ENCODE peak calls at places on chromosome 18, in six cellular contexts. B, Y, T, K, Q and J are unnamed samples.
A peak's percentile ranks its signal among the peaks of the same experiment; 100 is the strongest.

GRCh38 chr18:45820144-45820745 is 5.2 kb upstream of the SIGLEC15 start:
- DNase-seq in K (no peak), T (peak; percentile 70), Q (no peak), B (no peak), Y (no peak), J (no peak)

GRCh38 chr18:70636991-70637390 is 348.1 kb downstream of the SOCS6 start:
- DNase-seq in T (no peak), Y (no peak), K (no peak), Q (no peak), B (no peak), J (no peak)

GRCh38 chr18:61898576-61899205 is 5.9 kb upstream of the RNF152 start:
- DNase-seq in K (no peak), T (no peak), Q (no peak), Y (no peak), B (no peak), J (no peak)

GRCh38 chr18:58538604-58539386 is 90.1 kb downstream of the ALPK2 start:
- DNase-seq in Y (no peak), K (no peak), T (no peak), B (no peak), Q (no peak), J (no peak)

GRCh38 chr18:5237083-5237722 is 40.1 kb upstream of the AKAIN1 start:
- DNase-seq in B (peak; percentile 7), T (peak; percentile 21), K (no peak), Q (no peak), Y (peak; percentile 14), J (no peak)

GRCh38 chr18:58625839-58626238 is 3.1 kb downstream of the ALPK2 start:
- DNase-seq in T (no peak), K (no peak), Q (no peak), B (no peak), Y (no peak), J (no peak)

GRCh38 chr18:60232541-60232940 is 140.0 kb downstream of the MC4R start:
- DNase-seq in Q (no peak), K (no peak), B (no peak), Y (no peak), T (no peak), J (no peak)

GRCh38 chr18:56124186-56124585 is 514.2 kb downstream of the TXNL1 start:
- DNase-seq in K (no peak), T (no peak), Q (no peak), Y (no peak), B (no peak), J (no peak)

GRCh38 chr18:47737956-47738355 is 192.5 kb downstream of the SMAD2 start:
- DNase-seq in B (no peak), T (no peak), Q (no peak), K (no peak), Y (no peak), J (no peak)

GRCh38 chr18:72056171-72056570 is 488.0 kb downstream of the CBLN2 start:
- DNase-seq in K (no peak), Q (no peak), B (no peak), Y (no peak), T (no peak), J (no peak)

GRCh38 chr18:23178661-23179081 is 43.4 kb downstream of the CABLES1 start:
- DNase-seq in T (no peak), B (no peak), K (no peak), Y (no peak), Q (no peak), J (no peak)

GRCh38 chr18:5556317-5556974 is 12.6 kb upstream of the EPB41L3 start:
- DNase-seq in Q (no peak), B (no peak), T (no peak), K (no peak), Y (no peak), J (no peak)

GRCh38 chr18:9488535-9488934 is 13.2 kb downstream of the RALBP1 start:
- DNase-seq in B (no peak), K (no peak), Y (no peak), T (no peak), Q (no peak), J (no peak)

GRCh38 chr18:61606759-61607158 is 273.5 kb downstream of the CDH20 start:
- DNase-seq in K (no peak), Y (peak; percentile 43), T (no peak), B (no peak), Q (no peak), J (no peak)

GRCh38 chr18:79305976-79306375 is 89.8 kb upstream of the NFATC1 start:
- DNase-seq in T (no peak), K (no peak), B (no peak), Q (no peak), Y (no peak), J (no peak)

GRCh38 chr18:74294526-74294925 is 2.8 kb upstream of the CYB5A start:
- DNase-seq in Y (no peak), B (no peak), Q (no peak), T (no peak), K (no peak), J (no peak)

GRCh38 chr18:6661692-6662415 is 67.7 kb upstream of the ARHGAP28 start:
- DNase-seq in Y (no peak), K (no peak), T (no peak), Q (no peak), B (no peak), J (no peak)

GRCh38 chr18:74217476-74218143 is 69.3 kb downstream of the TIMM21 start:
- DNase-seq in K (no peak), Q (no peak), B (no peak), T (no peak), Y (no peak), J (no peak)

GRCh38 chr18:79801641-79802040 is 3.9 kb downstream of the KCNG2 start:
- DNase-seq in T (no peak), Q (no peak), B (no peak), Y (no peak), K (no peak), J (no peak)

GRCh38 chr18:62881509-62882016 is 166.2 kb downstream of the PHLPP1 start:
- DNase-seq in Y (no peak), Q (no peak), B (no peak), T (no peak), K (peak; percentile 42), J (no peak)

GRCh38 chr18:11976882-11977281 is 4.4 kb upstream of the IMPA2 start:
- DNase-seq in T (no peak), K (no peak), Y (no peak), Q (no peak), B (no peak), J (no peak)

GRCh38 chr18:79947054-79947755 is 4.2 kb downstream of the SLC66A2 start:
- DNase-seq in Q (no peak), Y (no peak), B (no peak), T (no peak), K (no peak), J (no peak)

GRCh38 chr18:25080988-25081387 is 271.0 kb downstream of the ZNF521 start:
- DNase-seq in B (no peak), T (no peak), Y (no peak), K (no peak), Q (no peak), J (no peak)

GRCh38 chr18:58955738-58956137 is 91.1 kb downstream of the ZNF532 start:
- DNase-seq in B (no peak), Q (no peak), K (no peak), T (no peak), Y (no peak), J (no peak)

GRCh38 chr18:59961086-59961485 is 61.3 kb downstream of the PMAIP1 start:
- DNase-seq in Y (no peak), T (no peak), K (no peak), B (no peak), Q (no peak), J (no peak)

GRCh38 chr18:51617572-51618260 is 420.2 kb upstream of the MEX3C start:
- DNase-seq in T (no peak), B (no peak), K (no peak), Q (no peak), Y (no peak), J (no peak)

GRCh38 chr18:69109686-69110085 is 291.0 kb upstream of the DOK6 start:
- DNase-seq in Q (no peak), K (no peak), T (no peak), Y (no peak), B (no peak), J (no peak)

GRCh38 chr18:23311346-23312103 is 141.6 kb upstream of the RIOK3 start:
- DNase-seq in B (no peak), Y (no peak), T (no peak), Q (no peak), K (no peak), J (no peak)

GRCh38 chr18:48616484-48617255 is 77.8 kb downstream of the CTIF start:
- DNase-seq in Y (no peak), K (no peak), T (no peak), B (no peak), Q (no peak), J (no peak)

GRCh38 chr18:28511421-28511821 is 334.5 kb upstream of the CDH2 start:
- DNase-seq in Y (no peak), B (no peak), Q (no peak), T (no peak), K (no peak), J (no peak)

GRCh38 chr18:76490701-76491171 is 4.3 kb downstream of the ZNF516 start:
- DNase-seq in T (no peak), K (peak; percentile 62), Q (no peak), Y (peak; percentile 50), B (peak; percentile 68), J (no peak)

GRCh38 chr18:26386002-26386401 is 159.8 kb downstream of the TAF4B start:
- DNase-seq in K (no peak), Q (no peak), B (no peak), T (no peak), Y (no peak), J (no peak)

GRCh38 chr18:48629730-48630324 is 91.0 kb downstream of the CTIF start:
- DNase-seq in T (no peak), B (no peak), Q (no peak), Y (no peak), K (no peak), J (no peak)

GRCh38 chr18:8319798-8320477 is 289.3 kb upstream of the RAB12 start:
- DNase-seq in Q (no peak), K (no peak), B (no peak), Y (no peak), T (no peak), J (no peak)

GRCh38 chr18:44837491-44838185 is 156.9 kb downstream of the SETBP1 start:
- DNase-seq in Q (no peak), Y (no peak), T (no peak), K (no peak), B (no peak), J (no peak)

GRCh38 chr18:78579854-78580577 is 399.6 kb upstream of the SALL3 start:
- DNase-seq in T (no peak), Y (no peak), B (no peak), K (no peak), Q (no peak), J (no peak)

GRCh38 chr18:56285387-56286055 is 352.9 kb downstream of the TXNL1 start:
- DNase-seq in T (no peak), K (no peak), Q (no peak), B (no peak), Y (no peak), J (no peak)

GRCh38 chr18:13217466-13217961 is 1.0 kb upstream of the LDLRAD4 start:
- DNase-seq in T (no peak), Q (peak; percentile 19), Y (peak; percentile 58), K (peak; percentile 69), B (peak; percentile 60), J (no peak)